ENCODE peak calls at places on chromosomes 4 and X, in ten cellular contexts. S, Q, K, N, M, W, B, F, P and Y are unnamed samples.

GRCh38 chr4:40321671-40322131 is 13.4 kb upstream of the CHRNA9 start:
- DNase-seq in S (no peak), F (no peak), M (no peak), N (peak), P (no peak), K (no peak), B (no peak), W (peak), Q (no peak), Y (no peak)

GRCh38 chr4:10461091-10461849 is 4.0 kb upstream of the ZNF518B start:
- DNase-seq in N (peak), W (no peak), M (peak), K (no peak), S (peak), Q (peak), P (peak), B (peak), F (peak), Y (peak)

GRCh38 chr4:132587626-132588025 is 561.5 kb upstream of the PCDH10 start:
- DNase-seq in P (no peak), W (no peak), Q (no peak), S (no peak), N (no peak), M (no peak), F (no peak), K (no peak), B (no peak), Y (no peak)

GRCh38 chrX:133414399-133415275 is 652 bp downstream of the GPC4 start:
- DNase-seq in P (peak), K (no peak), W (no peak), B (peak), F (peak), M (peak), S (peak), N (peak), Q (peak), Y (peak)

GRCh38 chr4:127138586-127138985 is 494.2 kb upstream of the INTU start:
- DNase-seq in W (peak), K (no peak), Q (no peak), P (no peak), N (peak), M (no peak), F (no peak), S (no peak), B (no peak), Y (no peak)

GRCh38 chr4:82678046-82678445 is 116.3 kb upstream of the TMEM150C start:
- DNase-seq in P (no peak), M (no peak), N (no peak), K (no peak), B (no peak), Q (no peak), F (no peak), S (no peak), W (peak), Y (no peak)

GRCh38 chr4:4574792-4575191 is 32.9 kb upstream of the STX18 start:
- DNase-seq in P (peak), K (peak), B (peak), W (peak), N (no peak), M (no peak), Q (peak), S (no peak), F (peak), Y (no peak)

GRCh38 chr4:143375326-143376073 is 38.8 kb downstream of the GAB1 start:
- DNase-seq in B (no peak), W (no peak), N (peak), M (peak), S (peak), P (peak), Q (peak), K (no peak), F (no peak), Y (no peak)

GRCh38 chr4:47830263-47831025 is 7.4 kb downstream of the CORIN start:
- DNase-seq in N (no peak), Q (no peak), W (no peak), B (no peak), K (no peak), F (no peak), M (no peak), P (no peak), S (no peak), Y (no peak)

GRCh38 chrX:110407910-110408545 is 49.4 kb downstream of the RTL9 start:
- DNase-seq in N (peak), K (no peak), S (peak), B (no peak), W (no peak), P (peak), F (no peak), M (peak), Q (peak), Y (peak)

GRCh38 chr4:84418032-84418709 is 80.9 kb downstream of the NKX6-1 start:
- DNase-seq in P (no peak), W (no peak), M (no peak), N (no peak), K (no peak), B (no peak), S (no peak), F (no peak), Q (peak), Y (no peak)

GRCh38 chrX:46796574-46797191 is 37.8 kb upstream of the SLC9A7 start:
- DNase-seq in F (peak), K (peak), Q (peak), P (peak), S (peak), B (peak), M (peak), N (peak), W (no peak), Y (peak)

GRCh38 chrX:39551748-39552147 is 546.0 kb downstream of the BCOR start:
- DNase-seq in B (no peak), K (no peak), Q (no peak), S (no peak), P (no peak), N (no peak), F (no peak), W (no peak), M (no peak), Y (no peak)

GRCh38 chrX:48794993-48795501 is 6.8 kb upstream of the HDAC6 start:
- DNase-seq in F (peak), B (no peak), N (no peak), M (no peak), K (no peak), S (peak), W (peak), P (no peak), Q (no peak), Y (no peak)

GRCh38 chrX:39777623-39778025 is 320.1 kb downstream of the BCOR start:
- DNase-seq in Q (no peak), W (no peak), S (no peak), B (no peak), F (no peak), K (no peak), N (peak), P (no peak), M (no peak), Y (no peak)

GRCh38 chr4:2416564-2417195 is 1.8 kb downstream of the ZFYVE28 start:
- DNase-seq in M (peak), P (peak), N (no peak), K (no peak), S (peak), Q (peak), W (no peak), F (peak), B (peak), Y (no peak)
- TF ChIP-seq CTCF in M (no peak), P (peak), N (no peak), K (no peak), S (no peak), Q (no peak), W (no peak), F (no peak), B (no peak), Y (no peak)

GRCh38 chr4:157020882-157021281 is 49.3 kb upstream of the PDGFC start:
- DNase-seq in P (no peak), K (no peak), F (no peak), B (no peak), W (no peak), M (no peak), N (no peak), S (no peak), Q (no peak), Y (no peak)

GRCh38 chr4:157018920-157019490 is 47.4 kb upstream of the PDGFC start:
- DNase-seq in W (no peak), S (no peak), B (no peak), F (no peak), N (no peak), P (no peak), M (no peak), K (no peak), Q (no peak), Y (no peak)

GRCh38 chr4:157025898-157026297 is 50.1 kb upstream of the GLRB start:
- DNase-seq in M (no peak), S (no peak), B (no peak), W (no peak), F (no peak), K (no peak), Q (no peak), P (no peak), N (peak), Y (no peak)

GRCh38 chr4:157023941-157024340 is 52.0 kb upstream of the GLRB start:
- DNase-seq in S (no peak), W (no peak), P (no peak), N (no peak), F (no peak), M (no peak), B (no peak), Q (no peak), K (no peak), Y (no peak)
- TF ChIP-seq CTCF in S (no peak), W (no peak), P (no peak), N (no peak), F (no peak), M (no peak), B (no peak), Q (no peak), K (no peak), Y (no peak)

DNA sequence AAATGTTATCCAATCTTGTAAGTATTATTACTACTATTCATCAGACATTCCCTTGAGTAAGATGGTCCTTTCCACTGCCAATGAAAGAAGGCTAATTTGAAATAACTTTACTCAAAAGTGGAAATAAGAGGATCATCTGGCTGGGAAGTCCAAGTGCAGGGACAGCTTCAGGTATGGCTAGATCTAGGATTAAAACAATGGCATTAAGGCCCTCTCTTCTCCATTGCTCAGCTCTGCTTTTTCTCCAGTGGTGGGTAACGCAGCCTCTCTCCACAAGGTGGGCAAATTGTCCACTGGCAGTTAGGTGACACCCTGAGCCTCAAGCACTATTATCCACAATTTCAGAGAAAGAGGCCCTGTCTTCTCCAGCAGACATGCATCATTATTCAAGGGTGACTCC is 66.7 kb upstream of the PGM2 start:
- DNase-seq in M (no peak), S (no peak), F (no peak), K (no peak), Q (no peak), B (no peak), P (no peak), N (no peak), W (no peak), Y (no peak)
- TF ChIP-seq CTCF in M (no peak), S (no peak), F (no peak), K (no peak), Q (no peak), B (no peak), P (no peak), N (no peak), W (no peak), Y (no peak)

GRCh38 chrX:7709845-7710244 is 133.1 kb upstream of the VCX start:
- DNase-seq in B (no peak), M (no peak), N (no peak), F (no peak), K (no peak), S (no peak), W (no peak), Q (no peak), P (no peak), Y (no peak)

GRCh38 chrX:7711167-7711566 is 131.8 kb upstream of the VCX start:
- DNase-seq in Q (no peak), S (no peak), B (no peak), N (peak), M (no peak), F (no peak), P (no peak), K (no peak), W (no peak), Y (no peak)

DNA sequence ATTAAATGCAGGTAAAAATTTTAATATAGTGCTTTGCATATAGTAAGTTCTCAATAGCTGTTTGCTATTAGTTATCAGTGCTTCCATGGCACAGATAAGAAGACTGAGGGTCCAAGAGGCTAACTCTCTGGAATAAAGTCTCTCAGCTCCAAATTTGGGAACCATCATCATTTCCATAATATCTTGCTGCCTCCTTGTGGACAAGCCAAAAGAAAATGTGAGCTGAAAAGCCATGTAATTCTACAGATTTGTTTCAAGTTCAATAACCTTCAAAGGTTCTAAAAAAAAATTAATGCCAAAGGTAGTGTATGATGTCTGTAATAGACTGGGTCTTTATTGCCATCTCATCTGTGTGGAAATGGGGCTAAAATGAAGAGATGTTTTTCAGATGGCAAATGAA is 136.9 kb upstream of the VCX start:
- DNase-seq in K (no peak), M (no peak), P (no peak), Q (no peak), W (no peak), B (no peak), S (no peak), F (no peak), N (peak), Y (no peak)
- TF ChIP-seq CTCF in K (no peak), M (no peak), P (peak), Q (peak), W (peak), B (peak), S (no peak), F (no peak), N (peak), Y (peak)

GRCh38 chrX:52576474-52576873 is 59.6 kb upstream of the XAGE1B start:
- DNase-seq in Q (no peak), S (no peak), K (no peak), F (no peak), W (no peak), B (no peak), N (no peak), M (no peak), P (no peak), Y (no peak)

GRCh38 chrX:52577464-52578173 is 60.8 kb upstream of the XAGE1B start:
- DNase-seq in B (no peak), N (no peak), W (no peak), F (no peak), Q (no peak), S (no peak), K (no peak), P (no peak), M (no peak), Y (no peak)

GRCh38 chrX:52576946-52577345 is 60.1 kb upstream of the XAGE1B start:
- DNase-seq in S (no peak), F (no peak), B (no peak), W (no peak), M (peak), Q (no peak), N (no peak), K (no peak), P (peak), Y (no peak)

DNA sequence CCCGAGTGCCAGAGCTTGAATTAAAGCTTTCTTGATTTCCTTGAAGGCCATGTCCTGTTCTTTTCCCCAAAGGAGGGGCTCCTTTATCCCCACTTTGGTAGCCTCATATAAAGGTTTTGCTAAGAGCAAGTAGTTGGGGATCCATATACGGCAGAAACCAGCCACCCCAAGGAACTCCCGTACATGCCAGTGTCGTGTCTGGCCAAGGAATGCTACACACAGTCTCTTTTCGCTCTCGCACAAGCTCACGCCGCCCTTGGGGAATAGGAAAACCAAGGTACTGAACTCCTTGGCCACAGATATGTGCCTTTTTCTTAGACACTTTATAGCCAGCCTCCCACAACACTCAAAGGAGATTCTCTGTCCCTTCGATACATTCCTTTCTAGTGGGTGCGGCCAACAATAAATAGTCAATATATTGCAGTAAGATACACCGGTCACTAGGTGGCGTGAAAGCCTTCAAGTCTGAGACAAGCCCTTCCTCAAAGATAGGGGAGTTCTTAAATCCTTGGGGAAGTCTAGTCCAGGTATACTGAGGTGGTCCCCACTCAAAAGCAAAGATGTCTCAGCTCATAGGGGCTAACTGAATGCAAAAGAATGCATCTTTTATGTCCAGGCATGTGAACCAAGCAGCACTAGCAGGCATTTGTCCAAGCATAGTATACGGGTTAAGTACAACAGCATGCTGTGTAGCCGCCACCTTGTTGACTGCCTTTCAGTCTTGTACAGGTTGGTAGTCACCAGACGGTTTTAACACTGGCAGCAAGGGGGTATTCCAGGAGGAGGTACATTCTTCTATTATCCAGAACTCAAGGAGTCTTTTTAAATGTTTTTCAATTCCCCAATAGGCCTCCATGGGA is 57.8 kb upstream of the XAGE1B start:
- DNase-seq in F (no peak), B (no peak), W (peak), K (no peak), S (peak), P (peak), N (peak), M (peak), Q (peak), Y (peak)
- TF ChIP-seq CTCF in F (peak), B (peak), W (peak), K (peak), S (peak), P (peak), N (peak), M (peak), Q (peak), Y (peak)

GRCh38 chr4:5710065-5710961 is 688 bp upstream of the EVC start:
- DNase-seq in M (no peak), W (no peak), N (peak), F (no peak), S (no peak), B (no peak), Q (peak), P (no peak), K (no peak), Y (no peak)
- TF ChIP-seq CTCF in M (no peak), W (peak), N (peak), F (peak), S (peak), B (no peak), Q (peak), P (peak), K (peak), Y (no peak)

GRCh38 chrX:24693453-24694202 is at the start of gene POLA1:
- DNase-seq in F (peak), N (peak), W (peak), K (peak), S (peak), P (peak), B (peak), Q (peak), M (peak), Y (peak)
- TF ChIP-seq CTCF in F (peak), N (peak), W (peak), K (no peak), S (peak), P (peak), B (peak), Q (peak), M (no peak), Y (no peak)